ENCODE peak calls at places on chromosomes 6 and 20, in eight cellular contexts. F is lung; E is right lobe of liver; M is CD8-positive, alpha-beta T cell; P is activated B cell treated with CpG ODN at 0.5 μM for 24 hours; X is omental fat pad; V is heart left ventricle; T is central memory CD8-positive, alpha-beta T cell. Z is an unnamed sample.

GRCh38 chr6:16903470-16903869 is 142.2 kb upstream of the ATXN1 start:
- ATAC-seq in P (no peak), X (peak), F (peak), T (no peak), E (peak), M (no peak), V (no peak), Z (no peak)

GRCh38 chr6:7042056-7042653 is 65.6 kb upstream of the RREB1 start:
- ATAC-seq in T (no peak), X (no peak), M (no peak), F (no peak), E (peak), V (no peak), P (no peak), Z (no peak)

GRCh38 chr6:29651413-29652197 is 5.3 kb upstream of the MOG start:
- ATAC-seq in T (no peak), V (no peak), M (no peak), P (no peak), E (peak), F (no peak), X (no peak), Z (no peak)

GRCh38 chr6:73665686-73666319 is 12.0 kb upstream of the SLC17A5 start:
- ATAC-seq in F (no peak), P (peak), E (no peak), M (no peak), V (no peak), T (no peak), X (no peak), Z (no peak)

GRCh38 chr20:1033751-1034419 is 31.8 kb upstream of the RSPO4 start:
- ATAC-seq in E (peak), X (no peak), F (peak), V (no peak), P (peak), T (no peak), M (no peak), Z (no peak)

GRCh38 chr6:133501675-133502275 is 260.6 kb downstream of the EYA4 start:
- ATAC-seq in F (no peak), X (no peak), M (no peak), T (no peak), E (no peak), V (peak), P (no peak), Z (no peak)

GRCh38 chr6:79410806-79411205 is 126.4 kb downstream of the LCA5 start:
- ATAC-seq in T (no peak), F (no peak), V (no peak), P (no peak), E (no peak), X (no peak), M (no peak), Z (no peak)

GRCh38 chr20:50381771-50382593 is 128.2 kb upstream of the PTPN1 start:
- ATAC-seq in M (no peak), V (no peak), E (peak), F (no peak), T (no peak), P (no peak), X (no peak), Z (no peak)

GRCh38 chr6:90136850-90137249 is 159.8 kb downstream of the BACH2 start:
- ATAC-seq in F (no peak), M (peak), P (no peak), V (no peak), E (no peak), T (no peak), X (no peak), Z (no peak)

GRCh38 chr6:132286298-132287019 is 114.8 kb downstream of the MOXD1 start:
- ATAC-seq in M (no peak), V (no peak), E (peak), P (peak), T (peak), X (no peak), F (no peak), Z (no peak)

GRCh38 chr6:63565727-63566625 is 6.3 kb upstream of the LOC128125822 start:
- ATAC-seq in V (no peak), X (no peak), F (no peak), T (no peak), E (no peak), P (no peak), M (no peak), Z (no peak)

GRCh38 chr20:8309638-8310037 is 177.6 kb downstream of the PLCB1 start:
- ATAC-seq in P (no peak), V (no peak), X (peak), F (no peak), T (no peak), E (no peak), M (no peak), Z (no peak)

GRCh38 chr6:144248470-144249301 is 36.4 kb upstream of the UTRN start:
- ATAC-seq in E (no peak), V (no peak), T (no peak), P (no peak), X (peak), M (no peak), F (no peak), Z (peak)

GRCh38 chr6:168370310-168370991 is 50.9 kb upstream of the DACT2 start:
- ATAC-seq in X (peak), F (peak), T (peak), M (no peak), P (no peak), V (peak), E (peak), Z (peak)

GRCh38 chr6:56850618-56851017 is 104.3 kb upstream of the BEND6 start:
- ATAC-seq in T (no peak), M (no peak), V (no peak), P (no peak), E (no peak), X (no peak), F (no peak), Z (no peak)

GRCh38 chr20:50320910-50321796 is 130.5 kb downstream of the CEBPB start:
- ATAC-seq in E (peak), F (peak), P (no peak), T (no peak), X (peak), M (no peak), V (peak), Z (peak)

GRCh38 chr6:30826961-30827342 is 57.4 kb upstream of the DDR1 start:
- ATAC-seq in P (no peak), F (no peak), E (peak), X (no peak), M (no peak), V (no peak), T (no peak), Z (no peak)

GRCh38 chr6:47129129-47129528 is 87.0 kb upstream of the ADGRF1 start:
- ATAC-seq in V (no peak), E (no peak), X (no peak), P (no peak), T (no peak), F (no peak), M (no peak), Z (no peak)

GRCh38 chr6:34135541-34135940 is 10.3 kb downstream of the GRM4 start:
- ATAC-seq in F (no peak), P (no peak), T (no peak), E (no peak), V (no peak), M (no peak), X (no peak), Z (no peak)

GRCh38 chr6:41399424-41399823 is 64.0 kb downstream of the NCR2 start:
- ATAC-seq in F (no peak), P (no peak), V (no peak), M (no peak), T (no peak), X (no peak), E (no peak), Z (no peak)